ENCODE peak calls at places on chromosomes 6 and 20, in four cellular contexts. One of them, this sample, is unnamed.

GRCh38 chr6:15901141-15902115 is 227.5 kb upstream of the MYLIP start:
- DNase-seq in esophagus squamous epithelium: no peak
- DNase-seq in stomach: no peak
- DNase-seq in Peyer's patch: peak
- DNase-seq in this sample: no peak

GRCh38 chr6:11772109-11772830 is 6.3 kb downstream of the ADTRP start:
- DNase-seq in Peyer's patch: peak
- DNase-seq in esophagus squamous epithelium: no peak
- DNase-seq in stomach: no peak
- DNase-seq in this sample: no peak

GRCh38 chr6:40558102-40558501 is 29.1 kb downstream of the LRFN2 start:
- DNase-seq in stomach: no peak
- DNase-seq in esophagus squamous epithelium: no peak
- DNase-seq in Peyer's patch: no peak
- DNase-seq in this sample: no peak

GRCh38 chr20:62010551-62011402 is 54.9 kb downstream of the TAF4 start:
- DNase-seq in esophagus squamous epithelium: no peak
- DNase-seq in stomach: peak
- DNase-seq in Peyer's patch: peak
- DNase-seq in this sample: peak

GRCh38 chr20:46936415-46937139 is 41.9 kb downstream of the EYA2 start:
- DNase-seq in Peyer's patch: no peak
- DNase-seq in esophagus squamous epithelium: no peak
- DNase-seq in stomach: no peak
- DNase-seq in this sample: no peak

GRCh38 chr20:35303382-35303734 is 11.1 kb upstream of the FAM83C start:
- DNase-seq in esophagus squamous epithelium: no peak
- DNase-seq in Peyer's patch: no peak
- DNase-seq in stomach: no peak
- DNase-seq in this sample: no peak

GRCh38 chr20:41617059-41617921 is 887 bp downstream of the CHD6 start:
- DNase-seq in esophagus squamous epithelium: no peak
- DNase-seq in Peyer's patch: peak
- DNase-seq in stomach: no peak
- DNase-seq in this sample: peak

GRCh38 chr6:35775031-35775430 is 1.4 kb upstream of the CLPSL2 start:
- DNase-seq in stomach: no peak
- DNase-seq in Peyer's patch: no peak
- DNase-seq in esophagus squamous epithelium: no peak
- DNase-seq in this sample: no peak

GRCh38 chr6:1622220-1622841 is 12.6 kb downstream of the FOXC1 start:
- DNase-seq in stomach: no peak
- DNase-seq in esophagus squamous epithelium: no peak
- DNase-seq in Peyer's patch: no peak
- DNase-seq in this sample: no peak

GRCh38 chr6:82893889-82894652 is 171.6 kb downstream of the UBE3D start:
- DNase-seq in esophagus squamous epithelium: no peak
- DNase-seq in stomach: no peak
- DNase-seq in Peyer's patch: no peak
- DNase-seq in this sample: no peak

GRCh38 chr6:170249817-170250216 is 41.1 kb downstream of the DLL1 start:
- DNase-seq in stomach: no peak
- DNase-seq in Peyer's patch: no peak
- DNase-seq in esophagus squamous epithelium: no peak
- DNase-seq in this sample: no peak

GRCh38 chr6:136092897-136093296 is 157.2 kb downstream of the MTFR2 start:
- DNase-seq in Peyer's patch: no peak
- DNase-seq in esophagus squamous epithelium: no peak
- DNase-seq in stomach: no peak
- DNase-seq in this sample: no peak

GRCh38 chr6:39189915-39190544 is 39.2 kb downstream of the KCNK5 start:
- DNase-seq in esophagus squamous epithelium: no peak
- DNase-seq in Peyer's patch: peak
- DNase-seq in stomach: peak
- DNase-seq in this sample: peak

GRCh38 chr6:134295953-134296553 is 21.9 kb downstream of the SGK1 start:
- DNase-seq in esophagus squamous epithelium: no peak
- DNase-seq in stomach: no peak
- DNase-seq in Peyer's patch: peak
- DNase-seq in this sample: peak

GRCh38 chr6:158999154-158999668 is 791 bp downstream of the RSPH3 start:
- DNase-seq in Peyer's patch: peak
- DNase-seq in stomach: no peak
- DNase-seq in esophagus squamous epithelium: no peak
- DNase-seq in this sample: peak

GRCh38 chr20:38134427-38135281 is 30.4 kb downstream of the TGM2 start:
- DNase-seq in Peyer's patch: no peak
- DNase-seq in esophagus squamous epithelium: no peak
- DNase-seq in stomach: no peak
- DNase-seq in this sample: no peak
- TF ChIP-seq POLR2A in Peyer's patch: no peak
- TF ChIP-seq POLR2A in esophagus squamous epithelium: no peak
- TF ChIP-seq POLR2A in stomach: no peak
- TF ChIP-seq POLR2A in this sample: no peak

DNA sequence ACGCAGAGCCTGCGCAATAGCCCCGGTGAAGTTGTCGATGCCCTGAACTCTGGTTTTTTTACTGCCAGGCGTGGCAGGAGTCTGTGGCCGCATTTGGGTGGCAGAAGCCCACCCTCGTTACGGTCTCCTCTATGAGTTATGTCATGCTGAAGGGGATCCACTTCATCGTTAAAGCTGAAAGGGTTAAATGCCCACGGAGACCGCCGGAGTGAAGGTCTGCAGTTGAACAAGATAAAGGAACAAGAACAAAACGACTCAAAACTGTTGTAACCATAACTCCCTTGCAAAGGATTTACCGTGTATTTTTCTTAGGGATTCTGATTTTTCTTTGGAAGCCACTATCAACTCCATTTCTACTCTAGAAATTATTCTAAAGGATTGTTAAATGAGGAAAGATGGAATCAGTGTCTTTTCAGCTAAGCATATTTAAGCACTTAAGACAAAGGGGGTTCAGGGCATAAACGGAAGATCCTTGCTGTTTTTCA is 501 bp upstream of the ELOVL5 start:
- DNase-seq in esophagus squamous epithelium: no peak
- DNase-seq in Peyer's patch: no peak
- DNase-seq in stomach: no peak
- DNase-seq in this sample: no peak
- TF ChIP-seq POLR2A in esophagus squamous epithelium: no peak
- TF ChIP-seq POLR2A in Peyer's patch: no peak
- TF ChIP-seq POLR2A in stomach: no peak
- TF ChIP-seq POLR2A in this sample: no peak

GRCh38 chr6:5559651-5560050 is 298.3 kb downstream of the FARS2 start:
- DNase-seq in stomach: no peak
- DNase-seq in Peyer's patch: no peak
- DNase-seq in esophagus squamous epithelium: no peak
- DNase-seq in this sample: no peak
- TF ChIP-seq POLR2A in stomach: no peak
- TF ChIP-seq POLR2A in Peyer's patch: no peak
- TF ChIP-seq POLR2A in esophagus squamous epithelium: no peak
- TF ChIP-seq POLR2A in this sample: no peak

DNA sequence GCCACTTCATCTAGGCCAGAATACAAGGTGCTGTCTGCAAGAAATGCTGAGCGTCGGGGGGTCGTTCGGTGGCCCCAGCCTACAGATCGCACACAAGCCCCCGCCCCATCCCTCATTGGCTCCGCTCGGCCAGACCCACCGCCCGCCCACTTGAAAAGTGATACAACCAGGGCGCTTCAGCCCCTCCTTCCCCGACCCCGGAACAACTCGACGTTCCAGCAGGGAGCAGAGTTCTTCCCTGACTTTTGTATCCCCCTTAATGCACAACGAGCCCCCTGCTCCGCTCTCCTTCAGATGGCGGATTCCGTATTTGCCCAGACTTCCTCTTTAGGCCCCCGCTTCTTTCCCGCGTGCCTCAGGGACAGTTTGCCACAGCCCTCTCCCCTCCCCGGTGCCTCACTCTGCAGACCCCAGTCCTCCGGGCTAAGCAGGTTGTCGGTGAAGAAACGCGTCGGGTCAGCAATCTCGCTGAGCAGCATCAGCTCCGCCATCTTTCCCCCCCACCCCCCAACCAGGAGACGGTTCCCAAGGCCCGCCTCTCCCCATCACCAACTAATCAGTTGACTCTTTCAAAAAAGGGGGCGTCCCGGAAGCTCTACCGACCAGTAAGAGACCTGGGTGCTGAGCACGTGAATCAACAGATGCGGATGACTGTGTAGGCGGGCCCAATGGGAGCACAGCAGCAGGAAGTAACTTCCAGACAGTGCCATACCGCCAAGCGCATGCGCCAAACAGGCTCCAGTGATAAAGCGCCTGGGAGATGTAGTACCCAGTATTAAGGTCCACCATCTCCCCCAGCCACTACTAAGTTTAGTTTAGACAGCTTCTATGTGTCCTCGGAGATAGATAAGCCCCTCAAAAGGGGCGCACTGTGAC is at the start of gene ATF6B:
- DNase-seq in Peyer's patch: peak
- DNase-seq in esophagus squamous epithelium: peak
- DNase-seq in stomach: peak
- DNase-seq in this sample: peak
- TF ChIP-seq POLR2A in Peyer's patch: peak
- TF ChIP-seq POLR2A in esophagus squamous epithelium: peak
- TF ChIP-seq POLR2A in stomach: no peak
- TF ChIP-seq POLR2A in this sample: peak